ENCODE peak calls at places on chromosome 7, in five cellular contexts. N is colonic mucosa, U is stomach, I is IMR-90, H is AG04449. D is an unnamed sample.

GRCh38 chr7:12643644-12644043 is 43.8 kb upstream of the ARL4A start:
- DNase-seq in N (no peak), U (no peak), I (no peak), H (no peak), D (no peak)

GRCh38 chr7:495761-496321 is 23.8 kb downstream of the PDGFA start:
- DNase-seq in N (no peak), U (no peak), I (no peak), H (no peak), D (no peak)

GRCh38 chr7:150435390-150436073 is 14.9 kb upstream of the GIMAP8 start:
- DNase-seq in N (peak; percentile 31), U (no peak), I (no peak), H (no peak), D (no peak)

GRCh38 chr7:90717286-90718060 is 121.4 kb downstream of the CDK14 start:
- DNase-seq in N (no peak), U (peak; percentile 47), I (peak; percentile 64), H (no peak), D (no peak)

GRCh38 chr7:1312098-1313070 is 79.7 kb downstream of the UNCX start:
- DNase-seq in N (no peak), U (no peak), I (no peak), H (no peak), D (no peak)

GRCh38 chr7:74121401-74122249 is 38.0 kb downstream of the LIMK1 start:
- DNase-seq in N (no peak), U (no peak), I (no peak), H (no peak), D (no peak)

GRCh38 chr7:112942981-112943380 is 143.6 kb downstream of the GPR85 start:
- DNase-seq in N (no peak), U (no peak), I (no peak), H (no peak), D (no peak)

GRCh38 chr7:14888904-14889482 is 13.6 kb downstream of the DGKB start:
- DNase-seq in N (no peak), U (no peak), I (no peak), H (no peak), D (no peak)

GRCh38 chr7:51129527-51130472 is 186.8 kb downstream of the COBL start:
- DNase-seq in N (no peak), U (no peak), I (no peak), H (no peak), D (no peak)

GRCh38 chr7:105840981-105841749 is 35.2 kb downstream of the ATXN7L1 start:
- DNase-seq in N (no peak), U (no peak), I (peak; percentile 47), H (no peak), D (no peak)

GRCh38 chr7:73353243-73353642 is 25.3 kb downstream of the FKBP6 start:
- DNase-seq in N (no peak), U (no peak), I (no peak), H (no peak), D (no peak)

GRCh38 chr7:110764852-110765251 is 326.1 kb upstream of the LRRN3 start:
- DNase-seq in N (no peak), U (no peak), I (no peak), H (no peak), D (no peak)

GRCh38 chr7:2209146-2209960 is 23.4 kb downstream of the MAD1L1 start:
- DNase-seq in N (peak; percentile 39), U (peak; percentile 67), I (peak; percentile 68), H (no peak), D (peak; percentile 45)

GRCh38 chr7:128396357-128396756 is 13.4 kb downstream of the IMPDH1 start:
- DNase-seq in N (no peak), U (no peak), I (no peak), H (no peak), D (no peak)

GRCh38 chr7:148330124-148330818 is 260.3 kb upstream of the C7orf33 start:
- DNase-seq in N (no peak), U (no peak), I (no peak), H (no peak), D (no peak)
- TF ChIP-seq CTCF in N (no peak), U (no peak), I (no peak), H (no peak), D (no peak)

GRCh38 chr7:50119815-50120637 is 27.0 kb upstream of the ZPBP start:
- DNase-seq in N (no peak), U (no peak), I (no peak), H (no peak), D (no peak)
- TF ChIP-seq CTCF in N (no peak), U (no peak), I (no peak), H (no peak), D (no peak)

GRCh38 chr7:20647908-20648776 is 32.7 kb downstream of the ABCB5 start:
- DNase-seq in N (no peak), U (no peak), I (no peak), H (no peak), D (no peak)

GRCh38 chr7:20642171-20642570 is 26.7 kb downstream of the ABCB5 start:
- DNase-seq in N (no peak), U (no peak), I (no peak), H (no peak), D (no peak)

GRCh38 chr7:20650782-20651181 is 35.3 kb downstream of the ABCB5 start:
- DNase-seq in N (no peak), U (no peak), I (no peak), H (no peak), D (no peak)

GRCh38 chr7:20651960-20652544 is 36.6 kb downstream of the ABCB5 start:
- DNase-seq in N (no peak), U (no peak), I (no peak), H (no peak), D (no peak)

DNA sequence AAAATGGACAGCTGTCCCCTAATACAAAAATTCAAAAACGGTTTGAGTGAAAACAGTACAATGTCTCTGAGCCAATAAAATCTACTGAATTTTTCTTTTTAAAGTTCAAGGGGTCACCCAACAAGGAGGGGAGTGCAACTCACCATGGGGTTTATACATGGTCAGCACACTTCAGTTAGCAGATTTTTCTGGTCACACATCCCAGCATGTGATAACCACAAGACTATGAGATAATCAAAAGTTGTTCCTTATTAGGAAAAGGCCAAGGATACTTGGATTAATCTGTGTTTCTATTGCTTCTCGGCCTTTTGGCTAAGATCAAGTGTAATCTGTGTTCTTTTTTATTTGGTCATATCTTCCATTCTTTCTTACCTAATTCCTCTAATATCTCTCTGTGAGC is 31.6 kb downstream of the ABCB5 start:
- DNase-seq in N (no peak), U (no peak), I (no peak), H (no peak), D (no peak)
- TF ChIP-seq CTCF in N (no peak), U (no peak), I (no peak), H (no peak), D (no peak)

GRCh38 chr7:154566877-154567276 is 436.0 kb downstream of the PAXIP1 start:
- DNase-seq in N (no peak), U (no peak), I (no peak), H (no peak), D (no peak)
- TF ChIP-seq CTCF in N (no peak), U (no peak), I (no peak), H (no peak), D (no peak)

GRCh38 chr7:76220185-76221057 is 18.7 kb downstream of the SRRM3 start:
- DNase-seq in N (no peak), U (no peak), I (peak; percentile 30), H (no peak), D (peak; percentile 10)
- TF ChIP-seq CTCF in N (no peak), U (no peak), I (peak; percentile 16), H (no peak), D (no peak)

GRCh38 chr7:103524042-103524907 is 78.3 kb upstream of the SLC26A5 start:
- DNase-seq in N (no peak), U (no peak), I (peak; percentile 68), H (peak; percentile 9), D (no peak)
- TF ChIP-seq CTCF in N (peak; percentile 12), U (no peak), I (peak; percentile 74), H (peak; percentile 52), D (peak; percentile 45)

GRCh38 chr7:37558320-37558719 is 109.7 kb upstream of the ELMO1 start:
- DNase-seq in N (no peak), U (no peak), I (no peak), H (no peak), D (no peak)
- TF ChIP-seq CTCF in N (no peak), U (no peak), I (no peak), H (no peak), D (no peak)

D was measured in AG09319.